ENCODE peak calls at places on chromosomes 3 and 15, in five cellular contexts. One of them, this sample, is unnamed.

GRCh38 chr15:28994830-28995180 is 109.0 kb downstream of the APBA2 start:
- DNase-seq in small intestine: no peak
- DNase-seq in astrocyte: no peak
- DNase-seq in RWPE2: no peak
- DNase-seq in mesendoderm: no peak
- DNase-seq in this sample: no peak

GRCh38 chr3:146250449-146251382 is at the start of gene PLSCR4:
- DNase-seq in astrocyte: peak
- DNase-seq in mesendoderm: peak
- DNase-seq in small intestine: peak
- DNase-seq in RWPE2: peak
- DNase-seq in this sample: no peak

GRCh38 chr3:49013738-49014660 is 4.4 kb downstream of the DALRD3 start:
- DNase-seq in astrocyte: no peak
- DNase-seq in mesendoderm: peak
- DNase-seq in RWPE2: no peak
- DNase-seq in small intestine: peak
- DNase-seq in this sample: no peak

GRCh38 chr3:78887029-78887428 is 880.8 kb downstream of the ROBO1 start:
- DNase-seq in RWPE2: no peak
- DNase-seq in small intestine: no peak
- DNase-seq in astrocyte: peak
- DNase-seq in mesendoderm: peak
- DNase-seq in this sample: no peak

GRCh38 chr3:164208026-164208425 is 870.3 kb downstream of the SI start:
- DNase-seq in RWPE2: no peak
- DNase-seq in astrocyte: no peak
- DNase-seq in mesendoderm: peak
- DNase-seq in small intestine: no peak
- DNase-seq in this sample: no peak

GRCh38 chr3:186534113-186534669 is 10.0 kb downstream of the CRYGS start:
- DNase-seq in mesendoderm: no peak
- DNase-seq in small intestine: no peak
- DNase-seq in astrocyte: no peak
- DNase-seq in RWPE2: no peak
- DNase-seq in this sample: no peak

GRCh38 chr3:42712344-42712648 is 9.7 kb upstream of the HHATL start:
- DNase-seq in mesendoderm: no peak
- DNase-seq in RWPE2: no peak
- DNase-seq in small intestine: no peak
- DNase-seq in astrocyte: no peak
- DNase-seq in this sample: no peak

GRCh38 chr3:197372076-197372661 is 73.8 kb upstream of the DLG1 start:
- DNase-seq in RWPE2: peak
- DNase-seq in mesendoderm: peak
- DNase-seq in astrocyte: peak
- DNase-seq in small intestine: peak
- DNase-seq in this sample: no peak

GRCh38 chr3:196317702-196318467 is at the start of gene DYNLT2B:
- DNase-seq in small intestine: peak
- DNase-seq in astrocyte: peak
- DNase-seq in RWPE2: peak
- DNase-seq in mesendoderm: peak
- DNase-seq in this sample: peak

GRCh38 chr3:46395210-46395661 is 11.6 kb downstream of the CCR5AS start:
- DNase-seq in RWPE2: no peak
- DNase-seq in mesendoderm: no peak
- DNase-seq in astrocyte: no peak
- DNase-seq in small intestine: no peak
- DNase-seq in this sample: no peak

GRCh38 chr3:139281512-139282196 is 62.2 kb upstream of the MRPS22 start:
- DNase-seq in RWPE2: no peak
- DNase-seq in small intestine: no peak
- DNase-seq in mesendoderm: no peak
- DNase-seq in astrocyte: peak
- DNase-seq in this sample: no peak

GRCh38 chr3:14440531-14441239 is 38.3 kb downstream of the SLC6A6 start:
- DNase-seq in astrocyte: no peak
- DNase-seq in mesendoderm: peak
- DNase-seq in RWPE2: no peak
- DNase-seq in small intestine: no peak
- DNase-seq in this sample: no peak

GRCh38 chr3:197333901-197334639 is 35.7 kb upstream of the DLG1 start:
- DNase-seq in mesendoderm: no peak
- DNase-seq in small intestine: no peak
- DNase-seq in RWPE2: no peak
- DNase-seq in astrocyte: peak
- DNase-seq in this sample: no peak

GRCh38 chr3:181906338-181906737 is 194.6 kb downstream of the SOX2 start:
- DNase-seq in RWPE2: no peak
- DNase-seq in astrocyte: no peak
- DNase-seq in small intestine: no peak
- DNase-seq in mesendoderm: no peak
- DNase-seq in this sample: no peak

GRCh38 chr3:149575213-149575961 is 82.4 kb downstream of the WWTR1 start:
- DNase-seq in RWPE2: peak
- DNase-seq in mesendoderm: peak
- DNase-seq in small intestine: no peak
- DNase-seq in astrocyte: peak
- DNase-seq in this sample: no peak

GRCh38 chr3:153970735-153971347 is 150.3 kb upstream of the ARHGEF26 start:
- DNase-seq in astrocyte: peak
- DNase-seq in small intestine: no peak
- DNase-seq in mesendoderm: no peak
- DNase-seq in RWPE2: no peak
- DNase-seq in this sample: no peak

GRCh38 chr3:131232711-131233267 is 148.8 kb upstream of the NUDT16 start:
- DNase-seq in mesendoderm: no peak
- DNase-seq in RWPE2: no peak
- DNase-seq in astrocyte: no peak
- DNase-seq in small intestine: no peak
- DNase-seq in this sample: no peak

GRCh38 chr3:40309925-40310635 is 573 bp downstream of the EIF1B start:
- DNase-seq in astrocyte: peak
- DNase-seq in RWPE2: no peak
- DNase-seq in small intestine: peak
- DNase-seq in mesendoderm: peak
- DNase-seq in this sample: peak

GRCh38 chr3:170811928-170812591 is 57.9 kb downstream of the RPL22L1 start:
- DNase-seq in mesendoderm: peak
- DNase-seq in astrocyte: peak
- DNase-seq in small intestine: peak
- DNase-seq in RWPE2: no peak
- DNase-seq in this sample: peak

GRCh38 chr3:142618917-142619401 is 22.8 kb downstream of the PLS1 start:
- DNase-seq in RWPE2: no peak
- DNase-seq in small intestine: peak
- DNase-seq in mesendoderm: peak
- DNase-seq in astrocyte: peak
- DNase-seq in this sample: no peak

GRCh38 chr3:131036986-131037385 is 10.3 kb downstream of the NEK11 start:
- DNase-seq in astrocyte: peak
- DNase-seq in small intestine: no peak
- DNase-seq in RWPE2: no peak
- DNase-seq in mesendoderm: no peak
- DNase-seq in this sample: no peak

GRCh38 chr15:46312133-46312740 is 677.4 kb downstream of the SQOR start:
- DNase-seq in RWPE2: no peak
- DNase-seq in small intestine: peak
- DNase-seq in astrocyte: peak
- DNase-seq in mesendoderm: peak
- DNase-seq in this sample: peak

GRCh38 chr15:32691316-32692032 is 26.3 kb upstream of the GREM1 start:
- DNase-seq in small intestine: no peak
- DNase-seq in mesendoderm: no peak
- DNase-seq in astrocyte: no peak
- DNase-seq in RWPE2: no peak
- DNase-seq in this sample: no peak

GRCh38 chr3:52820741-52821140 is 9.7 kb downstream of the ITIH4 start:
- DNase-seq in astrocyte: no peak
- DNase-seq in RWPE2: no peak
- DNase-seq in mesendoderm: peak
- DNase-seq in small intestine: peak
- DNase-seq in this sample: no peak

GRCh38 chr15:27324871-27325270 is 353.9 kb downstream of the GABRG3 start:
- DNase-seq in mesendoderm: no peak
- DNase-seq in RWPE2: no peak
- DNase-seq in astrocyte: no peak
- DNase-seq in small intestine: peak
- DNase-seq in this sample: no peak

GRCh38 chr15:26773917-26774316 is 1.1 kb upstream of the GABRB3 start:
- DNase-seq in astrocyte: no peak
- DNase-seq in small intestine: no peak
- DNase-seq in RWPE2: no peak
- DNase-seq in mesendoderm: peak
- DNase-seq in this sample: no peak

DNA sequence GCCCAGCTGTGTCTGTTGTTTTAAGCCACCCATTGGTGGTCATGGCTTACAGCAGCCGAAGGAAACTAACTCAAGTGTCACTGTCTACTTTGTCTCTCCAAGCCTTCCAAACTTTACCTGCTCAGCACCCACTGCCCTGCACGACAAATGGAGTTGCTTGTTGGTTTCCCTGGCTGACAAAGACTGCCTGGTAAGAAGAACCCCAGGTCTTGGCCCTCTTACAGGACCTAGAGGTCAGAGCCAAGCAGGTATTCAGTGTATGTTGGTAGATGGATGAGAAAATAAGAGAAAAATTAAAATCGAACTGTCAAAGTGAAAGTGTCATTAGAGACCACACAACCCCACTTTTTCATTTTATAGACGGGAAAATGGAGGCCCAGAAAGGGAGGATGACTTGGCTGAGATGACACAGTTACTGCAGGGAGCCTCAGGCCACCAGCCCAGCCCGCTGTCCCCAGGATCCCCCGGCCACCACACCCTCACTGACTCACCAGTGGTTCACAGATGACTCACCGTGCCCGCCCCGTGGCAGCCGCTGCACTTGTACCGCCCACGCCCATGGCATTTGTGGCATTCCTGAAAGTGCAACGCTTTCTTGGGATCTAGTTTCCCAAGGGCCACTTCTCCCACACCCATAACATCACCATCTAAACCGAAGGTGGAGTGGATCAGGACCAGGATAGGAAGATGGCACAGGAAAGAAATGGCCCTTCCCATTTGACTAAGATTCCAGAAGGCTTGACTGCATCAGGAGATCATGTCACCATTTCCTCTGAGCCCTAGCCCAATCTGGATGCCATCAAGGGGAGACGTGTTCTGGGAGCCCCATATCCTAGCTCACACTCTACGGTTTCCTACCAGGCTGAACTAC is 15.2 kb downstream of the SSUH2 start:
- DNase-seq in mesendoderm: peak
- DNase-seq in astrocyte: peak
- DNase-seq in small intestine: peak
- DNase-seq in RWPE2: peak
- DNase-seq in this sample: no peak
- H3K27ac ChIP-seq in mesendoderm: no peak
- H3K27ac ChIP-seq in astrocyte: peak
- H3K27ac ChIP-seq in small intestine: peak
- H3K27ac ChIP-seq in RWPE2: peak
- H3K27ac ChIP-seq in this sample: no peak

GRCh38 chr3:124273651-124274050 is 281.7 kb upstream of the ROPN1 start:
- DNase-seq in RWPE2: no peak
- DNase-seq in astrocyte: no peak
- DNase-seq in small intestine: no peak
- DNase-seq in mesendoderm: no peak
- DNase-seq in this sample: no peak
- H3K27ac ChIP-seq in RWPE2: no peak
- H3K27ac ChIP-seq in astrocyte: no peak
- H3K27ac ChIP-seq in small intestine: no peak
- H3K27ac ChIP-seq in mesendoderm: no peak
- H3K27ac ChIP-seq in this sample: no peak

DNA sequence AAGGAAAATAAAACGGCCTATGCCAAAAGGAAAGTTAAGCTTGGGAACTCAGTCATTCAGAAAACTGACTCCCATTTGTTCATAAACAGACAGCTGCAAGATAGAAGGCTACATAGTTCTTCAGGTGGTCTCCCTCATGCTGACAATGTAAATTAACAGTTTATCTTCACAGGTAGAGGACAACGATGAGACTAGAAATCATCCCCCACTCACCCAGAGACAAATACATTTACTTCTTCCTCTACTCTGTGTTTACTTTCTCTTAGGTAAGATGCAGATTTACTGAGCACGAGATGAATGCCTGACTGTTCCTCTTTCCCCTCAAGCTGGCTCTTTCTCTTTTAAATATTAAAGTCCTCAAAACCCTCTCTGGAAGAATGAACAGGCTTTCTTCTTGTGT is 117.6 kb upstream of the UBP1 start:
- DNase-seq in mesendoderm: peak
- DNase-seq in astrocyte: no peak
- DNase-seq in RWPE2: no peak
- DNase-seq in small intestine: no peak
- DNase-seq in this sample: no peak
- H3K27ac ChIP-seq in mesendoderm: peak
- H3K27ac ChIP-seq in astrocyte: no peak
- H3K27ac ChIP-seq in RWPE2: no peak
- H3K27ac ChIP-seq in small intestine: no peak
- H3K27ac ChIP-seq in this sample: no peak

GRCh38 chr15:74815121-74815933 is 2.7 kb downstream of the LMAN1L start:
- DNase-seq in small intestine: peak
- DNase-seq in mesendoderm: no peak
- DNase-seq in RWPE2: no peak
- DNase-seq in astrocyte: no peak
- DNase-seq in this sample: no peak
- H3K27ac ChIP-seq in small intestine: no peak
- H3K27ac ChIP-seq in mesendoderm: no peak
- H3K27ac ChIP-seq in RWPE2: no peak
- H3K27ac ChIP-seq in astrocyte: no peak
- H3K27ac ChIP-seq in this sample: no peak

DNA sequence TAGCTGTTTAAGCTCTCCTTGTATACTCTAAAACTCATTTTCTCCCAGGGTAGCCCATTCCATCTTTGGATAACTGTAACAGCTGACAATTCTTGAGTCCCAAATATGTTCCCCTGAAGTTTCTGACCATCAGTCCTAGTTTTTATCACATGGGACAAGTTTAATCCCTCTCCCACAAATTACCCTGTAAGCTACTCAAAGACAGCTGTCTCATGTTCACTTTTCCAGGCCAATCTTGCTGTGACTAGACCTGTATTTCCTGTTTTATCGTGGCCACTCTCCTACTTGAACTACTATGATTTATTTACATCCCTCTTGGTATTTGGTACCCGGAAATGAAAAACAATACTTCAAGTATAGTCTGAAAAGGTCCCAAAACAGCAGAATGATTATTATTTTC is 95.0 kb upstream of the MEX3B start:
- DNase-seq in astrocyte: no peak
- DNase-seq in RWPE2: no peak
- DNase-seq in mesendoderm: no peak
- DNase-seq in small intestine: no peak
- DNase-seq in this sample: no peak
- H3K27ac ChIP-seq in astrocyte: no peak
- H3K27ac ChIP-seq in RWPE2: peak
- H3K27ac ChIP-seq in mesendoderm: no peak
- H3K27ac ChIP-seq in small intestine: no peak
- H3K27ac ChIP-seq in this sample: no peak